ENCODE peak calls at places on chromosome 15, in eight cellular contexts. H, A, Y, W, M, G, I and K are unnamed samples.

GRCh38 chr15:78455749-78456148 is 17.7 kb downstream of the IREB2 start:
- DNase-seq in H (no peak), A (peak; percentile 48), Y (no peak), W (no peak), M (no peak), G (no peak), I (no peak), K (no peak)

GRCh38 chr15:62190257-62190656 is 25.2 kb upstream of the C2CD4B start:
- DNase-seq in H (no peak), A (no peak), Y (no peak), W (no peak), M (no peak), G (no peak), I (no peak), K (no peak)

GRCh38 chr15:71237456-71238188 is 122.4 kb downstream of the THSD4 start:
- DNase-seq in H (no peak), A (peak; percentile 99), Y (peak; percentile 81), W (peak; percentile 95), M (peak; percentile 98), G (peak; percentile 15), I (peak; percentile 95), K (no peak)

GRCh38 chr15:69725957-69726356 is 273.3 kb downstream of the RPLP1 start:
- DNase-seq in H (no peak), A (no peak), Y (no peak), W (no peak), M (no peak), G (no peak), I (no peak), K (no peak)

GRCh38 chr15:78018968-78019644 is 58.4 kb downstream of the TBC1D2B start:
- DNase-seq in H (no peak), A (no peak), Y (no peak), W (no peak), M (no peak), G (peak; percentile 50), I (no peak), K (no peak)

GRCh38 chr15:52653451-52653964 is 25.7 kb downstream of the ATOSA start:
- DNase-seq in H (no peak), A (peak; percentile 83), Y (peak; percentile 30), W (peak; percentile 93), M (peak; percentile 80), G (peak; percentile 0), I (peak; percentile 99), K (no peak)

GRCh38 chr15:52439470-52439869 is 89.2 kb downstream of the MYO5A start:
- DNase-seq in H (no peak), A (no peak), Y (no peak), W (no peak), M (no peak), G (no peak), I (peak; percentile 26), K (no peak)

GRCh38 chr15:25169318-25169717 is 214.5 kb downstream of the SNRPN start:
- DNase-seq in H (no peak), A (no peak), Y (no peak), W (no peak), M (no peak), G (no peak), I (no peak), K (no peak)

GRCh38 chr15:81789403-81789802 is 256.4 kb downstream of the MEX3B start:
- DNase-seq in H (no peak), A (no peak), Y (no peak), W (no peak), M (no peak), G (no peak), I (no peak), K (no peak)

GRCh38 chr15:85750319-85750806 is 44.4 kb downstream of the KLHL25 start:
- DNase-seq in H (no peak), A (peak; percentile 59), Y (no peak), W (peak; percentile 64), M (no peak), G (no peak), I (no peak), K (no peak)

GRCh38 chr15:90592144-90592887 is 62.6 kb downstream of the CRTC3 start:
- DNase-seq in H (no peak), A (peak; percentile 91), Y (peak; percentile 96), W (peak; percentile 80), M (peak; percentile 48), G (no peak), I (no peak), K (no peak)

GRCh38 chr15:31304074-31304648 is 22.5 kb upstream of the KLF13 start:
- DNase-seq in H (no peak), A (no peak), Y (no peak), W (no peak), M (no peak), G (no peak), I (no peak), K (no peak)

GRCh38 chr15:74835312-74835823 is 7.6 kb downstream of the ULK3 start:
- DNase-seq in H (peak; percentile 61), A (peak; percentile 52), Y (peak; percentile 47), W (no peak), M (peak; percentile 85), G (peak; percentile 69), I (peak; percentile 77), K (peak; percentile 9)

GRCh38 chr15:45131510-45131909 is 1.7 kb downstream of the DUOX1 start:
- DNase-seq in H (no peak), A (no peak), Y (no peak), W (no peak), M (no peak), G (no peak), I (no peak), K (no peak)

GRCh38 chr15:67884514-67885225 is 44.8 kb upstream of the RNU6-1 start:
- DNase-seq in H (peak; percentile 58), A (peak; percentile 73), Y (peak; percentile 61), W (peak; percentile 62), M (peak; percentile 89), G (peak; percentile 88), I (peak; percentile 61), K (peak; percentile 46)

GRCh38 chr15:54082836-54083492 is 104.7 kb downstream of the UNC13C start:
- DNase-seq in H (peak; percentile 32), A (peak; percentile 11), Y (no peak), W (no peak), M (peak; percentile 5), G (peak; percentile 52), I (no peak), K (no peak)

GRCh38 chr15:22933641-22934061 is 46.5 kb downstream of the CYFIP1 start:
- DNase-seq in H (no peak), A (peak; percentile 10), Y (no peak), W (peak; percentile 46), M (no peak), G (no peak), I (no peak), K (no peak)

GRCh38 chr15:36449084-36449661 is 130.3 kb upstream of the CDIN1 start:
- DNase-seq in H (no peak), A (peak; percentile 38), Y (peak; percentile 70), W (no peak), M (no peak), G (peak; percentile 47), I (peak; percentile 14), K (no peak)

GRCh38 chr15:72135719-72136118 is 17.5 kb downstream of the SENP8 start:
- DNase-seq in H (no peak), A (no peak), Y (no peak), W (no peak), M (no peak), G (no peak), I (no peak), K (no peak)

GRCh38 chr15:89374116-89375004 is 39.7 kb upstream of the POLG start:
- DNase-seq in H (no peak), A (no peak), Y (no peak), W (no peak), M (no peak), G (no peak), I (no peak), K (no peak)

GRCh38 chr15:69105451-69105985 is 54.9 kb upstream of the GLCE start:
- DNase-seq in H (no peak), A (no peak), Y (no peak), W (no peak), M (no peak), G (no peak), I (no peak), K (no peak)

GRCh38 chr15:62946940-62947339 is 95.6 kb upstream of the TPM1 start:
- DNase-seq in H (no peak), A (no peak), Y (no peak), W (no peak), M (no peak), G (no peak), I (no peak), K (no peak)

GRCh38 chr15:45116482-45117326 is 2.6 kb downstream of the DUOXA2 start:
- DNase-seq in H (no peak), A (no peak), Y (no peak), W (no peak), M (no peak), G (peak; percentile 40), I (no peak), K (no peak)

GRCh38 chr15:40445411-40446055 is 4.8 kb downstream of the BAHD1 start:
- DNase-seq in H (no peak), A (peak; percentile 67), Y (no peak), W (peak; percentile 62), M (no peak), G (no peak), I (peak; percentile 37), K (no peak)

GRCh38 chr15:38612159-38612863 is 47.7 kb upstream of the RASGRP1 start:
- DNase-seq in H (no peak), A (no peak), Y (no peak), W (no peak), M (peak; percentile 23), G (no peak), I (no peak), K (peak; percentile 49)

GRCh38 chr15:23642413-23643044 is 5.1 kb downstream of the MAGEL2 start:
- DNase-seq in H (peak; percentile 63), A (peak; percentile 62), Y (peak; percentile 26), W (peak; percentile 20), M (peak; percentile 36), G (peak; percentile 67), I (peak; percentile 85), K (no peak)

GRCh38 chr15:67803299-67803698 is 22.0 kb upstream of the SKOR1 start:
- DNase-seq in H (no peak), A (no peak), Y (no peak), W (no peak), M (no peak), G (no peak), I (no peak), K (no peak)

GRCh38 chr15:68619303-68619698 is 40.5 kb downstream of the CORO2B start:
- DNase-seq in H (no peak), A (no peak), Y (no peak), W (no peak), M (no peak), G (no peak), I (no peak), K (no peak)

GRCh38 chr15:70617076-70617910 is 146.1 kb downstream of the UACA start:
- DNase-seq in H (no peak), A (no peak), Y (no peak), W (no peak), M (no peak), G (peak; percentile 59), I (no peak), K (no peak)

GRCh38 chr15:63833246-63833696 is 477 bp downstream of the HERC1 start:
- DNase-seq in H (peak; percentile 28), A (peak; percentile 17), Y (no peak), W (peak; percentile 34), M (peak; percentile 50), G (peak; percentile 80), I (peak; percentile 23), K (no peak)

GRCh38 chr15:83174891-83175290 is 32.7 kb downstream of the HDGFL3 start:
- DNase-seq in H (no peak), A (no peak), Y (no peak), W (no peak), M (no peak), G (no peak), I (no peak), K (no peak)